ENCODE peak calls at places on chromosomes 16 and 17, in five cellular contexts. X, H, J, B and L are unnamed samples.

GRCh38 chr16:28823291-28823718 is 506 bp downstream of the ATXN2L start:
- DNase-seq in X (no peak), H (no peak), J (no peak), B (no peak), L (peak; percentile 52)

GRCh38 chr17:2694381-2695242 is 17.0 kb downstream of the CLUH start:
- DNase-seq in X (no peak), H (no peak), J (no peak), B (no peak), L (no peak)

GRCh38 chr17:64739316-64740058 is 77.4 kb upstream of the SMURF2 start:
- DNase-seq in X (no peak), H (no peak), J (no peak), B (no peak), L (no peak)

GRCh38 chr16:27098366-27099050 is 31.8 kb downstream of the C16orf82 start:
- DNase-seq in X (no peak), H (no peak), J (no peak), B (no peak), L (no peak)

GRCh38 chr17:47665655-47666054 is 15.9 kb downstream of the KPNB1 start:
- DNase-seq in X (no peak), H (no peak), J (no peak), B (no peak), L (no peak)

GRCh38 chr17:48429156-48429555 is 858 bp downstream of the SKAP1 start:
- DNase-seq in X (no peak), H (no peak), J (no peak), B (no peak), L (no peak)

GRCh38 chr17:34207572-34207971 is 47.5 kb upstream of the CCL2 start:
- DNase-seq in X (no peak), H (no peak), J (no peak), B (no peak), L (no peak)

GRCh38 chr17:77387891-77388290 is 247.1 kb downstream of the SEC14L1 start:
- DNase-seq in X (no peak), H (no peak), J (no peak), B (no peak), L (no peak)

GRCh38 chr16:14562691-14563491 is 67.2 kb downstream of the PARN start:
- DNase-seq in X (no peak), H (peak; percentile 18), J (no peak), B (no peak), L (no peak)

GRCh38 chr16:850668-851067 is 50.1 kb upstream of the GNG13 start:
- DNase-seq in X (no peak), H (no peak), J (no peak), B (no peak), L (no peak)

GRCh38 chr17:1365445-1366039 is 34.5 kb downstream of the YWHAE start:
- DNase-seq in X (peak; percentile 45), H (peak; percentile 30), J (peak; percentile 68), B (peak; percentile 35), L (peak; percentile 77)

GRCh38 chr16:74730049-74730683 is 29.5 kb upstream of the MLKL start:
- DNase-seq in X (no peak), H (no peak), J (no peak), B (no peak), L (no peak)

GRCh38 chr16:57297856-57298255 is 13.4 kb upstream of the PLLP start:
- DNase-seq in X (no peak), H (no peak), J (no peak), B (no peak), L (no peak)

GRCh38 chr17:3976675-3977171 is 12.5 kb upstream of the ATP2A3 start:
- DNase-seq in X (no peak), H (no peak), J (no peak), B (no peak), L (no peak)

GRCh38 chr16:75452464-75453190 is 11.9 kb downstream of the TMEM170A start:
- DNase-seq in X (no peak), H (no peak), J (no peak), B (no peak), L (no peak)

GRCh38 chr16:54374136-54374535 is 87.5 kb upstream of the IRX3 start:
- DNase-seq in X (no peak), H (no peak), J (peak; percentile 30), B (peak; percentile 19), L (no peak)

GRCh38 chr16:86768231-86768791 is 190.0 kb downstream of the FOXL1 start:
- DNase-seq in X (no peak), H (no peak), J (no peak), B (no peak), L (no peak)

GRCh38 chr16:88484505-88485365 is 31.7 kb downstream of the ZFPM1 start:
- DNase-seq in X (no peak), H (peak; percentile 23), J (no peak), B (no peak), L (no peak)

GRCh38 chr16:21101631-21102420 is 48.8 kb downstream of the DNAH3 start:
- DNase-seq in X (no peak), H (no peak), J (peak; percentile 32), B (no peak), L (no peak)